ENCODE peak calls at places on chromosome 21, in ten cellular contexts. H is germinal center; K is GM19239; E is activated T-cell treated with anti-CD3 and anti-CD28 coated beads, Interleukin-2, amount 50 U/mL, for 72 hours; T is T-helper 1 cell; Z is uterus; P is activated CD4-positive, alpha-beta T cell treated with anti-CD3 and anti-CD28 coated beads for 24 hours; W is body of pancreas; A is anterior cingulate cortex; O is midbrain. S is an unnamed sample.

GRCh38 chr21:17818158-17819113 is 720 bp downstream of the C21orf91 start:
- DNase-seq in H (peak; percentile 41), K (no peak), E (peak; percentile 52), T (peak; percentile 16), Z (peak; percentile 26), P (no peak), W (peak; percentile 40), A (peak; percentile 50), O (peak; percentile 46), S (no peak)

GRCh38 chr21:43591468-43592050 is 67.7 kb downstream of the HSF2BP start:
- DNase-seq in H (no peak), K (no peak), E (no peak), T (no peak), Z (no peak), P (no peak), W (no peak), A (no peak), O (no peak), S (no peak)

GRCh38 chr21:44926364-44927101 is 5.8 kb upstream of the ITGB2 start:
- DNase-seq in H (no peak), K (no peak), E (peak; percentile 51), T (peak; percentile 55), Z (no peak), P (no peak), W (no peak), A (no peak), O (no peak), S (no peak)

GRCh38 chr21:20856926-20857325 is 141.3 kb upstream of the NCAM2 start:
- DNase-seq in H (no peak), K (no peak), E (no peak), T (no peak), Z (no peak), P (no peak), W (no peak), A (no peak), O (no peak), S (no peak)

GRCh38 chr21:45894107-45894810 is 87.3 kb upstream of the COL6A1 start:
- DNase-seq in H (no peak), K (no peak), E (no peak), T (no peak), Z (peak; percentile 73), P (no peak), W (no peak), A (no peak), O (no peak), S (no peak)

GRCh38 chr21:34883501-34884271 is 165.4 kb downstream of the RUNX1 start:
- DNase-seq in H (no peak), K (no peak), E (no peak), T (no peak), Z (no peak), P (no peak), W (no peak), A (no peak), O (no peak), S (no peak)

GRCh38 chr21:24093032-24093431 is 1514.2 kb downstream of the MRPL39 start:
- DNase-seq in H (no peak), K (no peak), E (no peak), T (no peak), Z (no peak), P (no peak), W (no peak), A (no peak), O (no peak), S (no peak)

GRCh38 chr21:42039470-42039901 is 29.3 kb upstream of the ZBTB21 start:
- DNase-seq in H (no peak), K (no peak), E (no peak), T (no peak), Z (peak; percentile 40), P (no peak), W (peak; percentile 50), A (no peak), O (no peak), S (no peak)

GRCh38 chr21:18041012-18041411 is 203.6 kb upstream of the CHODL start:
- DNase-seq in H (no peak), K (no peak), E (no peak), T (no peak), Z (no peak), P (no peak), W (no peak), A (no peak), O (peak; percentile 25), S (peak; percentile 12)

GRCh38 chr21:45376459-45377324 is 28.3 kb upstream of the COL18A1 start:
- DNase-seq in H (no peak), K (no peak), E (no peak), T (no peak), Z (peak; percentile 28), P (no peak), W (peak; percentile 10), A (no peak), O (no peak), S (no peak)

GRCh38 chr21:41952568-41953248 is 1.1 kb downstream of the C2CD2 start:
- DNase-seq in H (no peak), K (no peak), E (no peak), T (no peak), Z (no peak), P (no peak), W (no peak), A (no peak), O (no peak), S (no peak)

GRCh38 chr21:46190491-46191131 is 6.4 kb upstream of the SPATC1L start:
- DNase-seq in H (no peak), K (no peak), E (no peak), T (no peak), Z (no peak), P (no peak), W (no peak), A (no peak), O (no peak), S (no peak)

GRCh38 chr21:34358866-34359265 is 4.9 kb upstream of the KCNE2 start:
- DNase-seq in H (no peak), K (no peak), E (no peak), T (no peak), Z (no peak), P (no peak), W (no peak), A (no peak), O (no peak), S (no peak)

GRCh38 chr21:34881421-34881820 is 167.7 kb downstream of the RUNX1 start:
- DNase-seq in H (no peak), K (no peak), E (no peak), T (no peak), Z (no peak), P (no peak), W (no peak), A (no peak), O (no peak), S (no peak)

GRCh38 chr21:42379425-42380215 is 13.3 kb upstream of the TFF1 start:
- DNase-seq in H (peak; percentile 64), K (no peak), E (no peak), T (no peak), Z (no peak), P (no peak), W (no peak), A (no peak), O (no peak), S (no peak)

GRCh38 chr21:16535100-16535418 is 805.3 kb downstream of the USP25 start:
- DNase-seq in H (no peak), K (no peak), E (no peak), T (no peak), Z (peak; percentile 87), P (no peak), W (peak; percentile 76), A (peak; percentile 71), O (peak; percentile 79), S (peak; percentile 14)

GRCh38 chr21:35382696-35383095 is 333.6 kb upstream of the RUNX1 start:
- DNase-seq in H (no peak), K (no peak), E (no peak), T (no peak), Z (no peak), P (no peak), W (no peak), A (no peak), O (no peak), S (no peak)

GRCh38 chr21:24045775-24046215 is 1561.5 kb downstream of the MRPL39 start:
- DNase-seq in H (no peak), K (no peak), E (peak; percentile 17), T (no peak), Z (peak; percentile 49), P (no peak), W (peak; percentile 66), A (peak; percentile 92), O (peak; percentile 96), S (peak; percentile 98)

GRCh38 chr21:26849428-26850115 is 4.4 kb upstream of the ADAMTS1 start:
- DNase-seq in H (no peak), K (no peak), E (no peak), T (no peak), Z (no peak), P (no peak), W (no peak), A (no peak), O (peak; percentile 72), S (no peak)

GRCh38 chr21:28669978-28670377 is 322.7 kb downstream of the LTN1 start:
- DNase-seq in H (no peak), K (no peak), E (no peak), T (no peak), Z (no peak), P (no peak), W (no peak), A (no peak), O (no peak), S (no peak)

GRCh38 chr21:46429754-46430681 is 28.7 kb upstream of the DIP2A start:
- DNase-seq in H (no peak), K (no peak), E (no peak), T (no peak), Z (no peak), P (no peak), W (no peak), A (no peak), O (no peak), S (no peak)

GRCh38 chr21:40902299-40902698 is 55.3 kb upstream of the DSCAM start:
- DNase-seq in H (no peak), K (no peak), E (no peak), T (no peak), Z (no peak), P (no peak), W (no peak), A (peak; percentile 55), O (peak; percentile 74), S (no peak)

GRCh38 chr21:14862794-14863720 is 201.7 kb downstream of the NRIP1 start:
- DNase-seq in H (no peak), K (no peak), E (peak; percentile 30), T (no peak), Z (no peak), P (no peak), W (no peak), A (no peak), O (peak; percentile 27), S (no peak)

GRCh38 chr21:24955275-24955961 is 651.9 kb downstream of the MRPL39 start:
- DNase-seq in H (no peak), K (peak; percentile 15), E (no peak), T (no peak), Z (no peak), P (no peak), W (no peak), A (no peak), O (no peak), S (no peak)

GRCh38 chr21:28063241-28063640 is 929.4 kb downstream of the LTN1 start:
- DNase-seq in H (no peak), K (no peak), E (no peak), T (no peak), Z (no peak), P (no peak), W (no peak), A (no peak), O (no peak), S (no peak)

GRCh38 chr21:43299441-43300277 is 127.3 kb downstream of the SIK1 start:
- DNase-seq in H (no peak), K (no peak), E (no peak), T (no peak), Z (no peak), P (no peak), W (no peak), A (no peak), O (no peak), S (no peak)

GRCh38 chr21:45886610-45887026 is 95.0 kb upstream of the COL6A1 start:
- DNase-seq in H (no peak), K (no peak), E (no peak), T (no peak), Z (no peak), P (no peak), W (no peak), A (no peak), O (no peak), S (no peak)

GRCh38 chr21:44013380-44014088 is 1.4 kb downstream of the TRAPPC10 start:
- DNase-seq in H (peak; percentile 44), K (no peak), E (peak; percentile 33), T (peak; percentile 31), Z (no peak), P (peak; percentile 22), W (no peak), A (no peak), O (no peak), S (no peak)

S was measured in retinal pigment epithelial cell.